ENCODE peak calls at places on chromosomes 4 and X, in seven cellular contexts. One of them, this sample, is unnamed.
A peak's percentile ranks its signal among the peaks of the same experiment; 100 is the strongest.

GRCh38 chrX:4690516-4690915 is 977.1 kb upstream of the PRKX start:
- DNase-seq in breast epithelium: no peak
- DNase-seq in left lung: no peak
- DNase-seq in endothelial cell of umbilical vein: no peak
- DNase-seq in HL-60: peak; percentile 26
- DNase-seq in RWPE1: no peak
- DNase-seq in CD8-positive, alpha-beta T cell: no peak
- DNase-seq in this sample: no peak

GRCh38 chr4:22991576-22991975 is 298.8 kb downstream of the GBA3 start:
- DNase-seq in HL-60: no peak
- DNase-seq in left lung: no peak
- DNase-seq in breast epithelium: no peak
- DNase-seq in endothelial cell of umbilical vein: no peak
- DNase-seq in CD8-positive, alpha-beta T cell: no peak
- DNase-seq in RWPE1: no peak
- DNase-seq in this sample: no peak

GRCh38 chrX:104707572-104707971 is 141.6 kb downstream of the IL1RAPL2 start:
- DNase-seq in breast epithelium: no peak
- DNase-seq in HL-60: no peak
- DNase-seq in RWPE1: peak; percentile 1
- DNase-seq in left lung: no peak
- DNase-seq in endothelial cell of umbilical vein: no peak
- DNase-seq in CD8-positive, alpha-beta T cell: no peak
- DNase-seq in this sample: no peak

GRCh38 chr4:2913168-2913567 is 50.0 kb downstream of the NOP14 start:
- DNase-seq in CD8-positive, alpha-beta T cell: no peak
- DNase-seq in left lung: no peak
- DNase-seq in endothelial cell of umbilical vein: no peak
- DNase-seq in RWPE1: no peak
- DNase-seq in HL-60: no peak
- DNase-seq in breast epithelium: no peak
- DNase-seq in this sample: no peak

GRCh38 chr4:61533140-61533539 is 333.0 kb downstream of the ADGRL3 start:
- DNase-seq in breast epithelium: no peak
- DNase-seq in endothelial cell of umbilical vein: no peak
- DNase-seq in left lung: no peak
- DNase-seq in CD8-positive, alpha-beta T cell: no peak
- DNase-seq in RWPE1: peak; percentile 52
- DNase-seq in HL-60: no peak
- DNase-seq in this sample: no peak

GRCh38 chrX:40108959-40109287 is 11.2 kb upstream of the BCOR start:
- DNase-seq in endothelial cell of umbilical vein: peak; percentile 73
- DNase-seq in left lung: peak; percentile 91
- DNase-seq in breast epithelium: no peak
- DNase-seq in HL-60: peak; percentile 61
- DNase-seq in RWPE1: peak; percentile 61
- DNase-seq in CD8-positive, alpha-beta T cell: peak; percentile 41
- DNase-seq in this sample: peak; percentile 79

GRCh38 chr4:25814323-25814722 is 48.5 kb downstream of the SEL1L3 start:
- DNase-seq in CD8-positive, alpha-beta T cell: no peak
- DNase-seq in RWPE1: peak; percentile 30
- DNase-seq in breast epithelium: no peak
- DNase-seq in left lung: no peak
- DNase-seq in endothelial cell of umbilical vein: peak; percentile 67
- DNase-seq in HL-60: no peak
- DNase-seq in this sample: no peak

GRCh38 chr4:5805270-5805669 is 87.6 kb downstream of the CRMP1 start:
- DNase-seq in endothelial cell of umbilical vein: no peak
- DNase-seq in RWPE1: no peak
- DNase-seq in CD8-positive, alpha-beta T cell: no peak
- DNase-seq in left lung: no peak
- DNase-seq in HL-60: no peak
- DNase-seq in breast epithelium: no peak
- DNase-seq in this sample: no peak

GRCh38 chrX:47093860-47094259 is 15.6 kb downstream of the RGN start:
- DNase-seq in HL-60: no peak
- DNase-seq in breast epithelium: no peak
- DNase-seq in RWPE1: no peak
- DNase-seq in CD8-positive, alpha-beta T cell: no peak
- DNase-seq in endothelial cell of umbilical vein: no peak
- DNase-seq in left lung: no peak
- DNase-seq in this sample: no peak

GRCh38 chr4:138190452-138190858 is 51.7 kb downstream of the SLC7A11 start:
- DNase-seq in endothelial cell of umbilical vein: no peak
- DNase-seq in breast epithelium: no peak
- DNase-seq in HL-60: peak; percentile 70
- DNase-seq in RWPE1: no peak
- DNase-seq in CD8-positive, alpha-beta T cell: no peak
- DNase-seq in left lung: no peak
- DNase-seq in this sample: no peak

GRCh38 chr4:152935661-152936445 is at the start of gene FHDC1:
- DNase-seq in RWPE1: peak; percentile 79
- DNase-seq in endothelial cell of umbilical vein: no peak
- DNase-seq in breast epithelium: peak; percentile 76
- DNase-seq in HL-60: peak; percentile 14
- DNase-seq in CD8-positive, alpha-beta T cell: no peak
- DNase-seq in left lung: peak; percentile 92
- DNase-seq in this sample: peak; percentile 86

GRCh38 chr4:67035501-67035900 is 509.8 kb downstream of the CENPC start:
- DNase-seq in breast epithelium: no peak
- DNase-seq in HL-60: no peak
- DNase-seq in left lung: no peak
- DNase-seq in CD8-positive, alpha-beta T cell: no peak
- DNase-seq in RWPE1: peak; percentile 25
- DNase-seq in endothelial cell of umbilical vein: no peak
- DNase-seq in this sample: no peak

GRCh38 chr4:184392748-184393334 is 81.5 kb downstream of the IRF2 start:
- DNase-seq in breast epithelium: no peak
- DNase-seq in CD8-positive, alpha-beta T cell: no peak
- DNase-seq in HL-60: peak; percentile 54
- DNase-seq in endothelial cell of umbilical vein: no peak
- DNase-seq in left lung: no peak
- DNase-seq in RWPE1: no peak
- DNase-seq in this sample: no peak

GRCh38 chr4:87005369-87005689 is 70.5 kb downstream of the AFF1 start:
- DNase-seq in left lung: no peak
- DNase-seq in RWPE1: no peak
- DNase-seq in CD8-positive, alpha-beta T cell: no peak
- DNase-seq in HL-60: peak; percentile 26
- DNase-seq in endothelial cell of umbilical vein: no peak
- DNase-seq in breast epithelium: no peak
- DNase-seq in this sample: no peak

GRCh38 chr4:66691101-66691500 is 854.2 kb downstream of the CENPC start:
- DNase-seq in breast epithelium: no peak
- DNase-seq in CD8-positive, alpha-beta T cell: no peak
- DNase-seq in left lung: no peak
- DNase-seq in HL-60: no peak
- DNase-seq in RWPE1: no peak
- DNase-seq in endothelial cell of umbilical vein: no peak
- DNase-seq in this sample: no peak

GRCh38 chr4:56655627-56656345 is 25.3 kb downstream of the HOPX start:
- DNase-seq in left lung: peak; percentile 80
- DNase-seq in CD8-positive, alpha-beta T cell: no peak
- DNase-seq in endothelial cell of umbilical vein: peak; percentile 46
- DNase-seq in breast epithelium: no peak
- DNase-seq in RWPE1: peak; percentile 23
- DNase-seq in HL-60: no peak
- DNase-seq in this sample: no peak

GRCh38 chr4:57020467-57021101 is 41.9 kb downstream of the POLR2B start:
- DNase-seq in endothelial cell of umbilical vein: peak; percentile 93
- DNase-seq in CD8-positive, alpha-beta T cell: no peak
- DNase-seq in RWPE1: peak; percentile 83
- DNase-seq in left lung: no peak
- DNase-seq in HL-60: no peak
- DNase-seq in breast epithelium: no peak
- DNase-seq in this sample: no peak

GRCh38 chrX:70635227-70635626 is 190.6 kb downstream of the DLG3 start:
- DNase-seq in CD8-positive, alpha-beta T cell: no peak
- DNase-seq in breast epithelium: no peak
- DNase-seq in HL-60: no peak
- DNase-seq in left lung: no peak
- DNase-seq in RWPE1: no peak
- DNase-seq in endothelial cell of umbilical vein: no peak
- DNase-seq in this sample: no peak

GRCh38 chr4:187289371-187289770 is 565.7 kb upstream of the FAT1 start:
- DNase-seq in left lung: no peak
- DNase-seq in HL-60: no peak
- DNase-seq in RWPE1: no peak
- DNase-seq in endothelial cell of umbilical vein: no peak
- DNase-seq in CD8-positive, alpha-beta T cell: no peak
- DNase-seq in breast epithelium: no peak
- DNase-seq in this sample: no peak

GRCh38 chr4:79623125-79623905 is 215.3 kb upstream of the GK2 start:
- DNase-seq in left lung: no peak
- DNase-seq in breast epithelium: no peak
- DNase-seq in RWPE1: no peak
- DNase-seq in endothelial cell of umbilical vein: no peak
- DNase-seq in HL-60: no peak
- DNase-seq in CD8-positive, alpha-beta T cell: no peak
- DNase-seq in this sample: no peak

GRCh38 chr4:23966720-23967119 is 76.9 kb upstream of the PPARGC1A start:
- DNase-seq in RWPE1: no peak
- DNase-seq in breast epithelium: no peak
- DNase-seq in left lung: no peak
- DNase-seq in HL-60: no peak
- DNase-seq in endothelial cell of umbilical vein: no peak
- DNase-seq in CD8-positive, alpha-beta T cell: no peak
- DNase-seq in this sample: no peak

GRCh38 chr4:98638661-98639060 is 19.8 kb downstream of the TSPAN5 start:
- DNase-seq in RWPE1: no peak
- DNase-seq in CD8-positive, alpha-beta T cell: no peak
- DNase-seq in breast epithelium: no peak
- DNase-seq in left lung: no peak
- DNase-seq in HL-60: no peak
- DNase-seq in endothelial cell of umbilical vein: no peak
- DNase-seq in this sample: no peak

GRCh38 chr4:168511780-168512467 is 15.1 kb downstream of the PALLD start:
- DNase-seq in endothelial cell of umbilical vein: no peak
- DNase-seq in breast epithelium: no peak
- DNase-seq in left lung: no peak
- DNase-seq in HL-60: no peak
- DNase-seq in RWPE1: no peak
- DNase-seq in CD8-positive, alpha-beta T cell: peak; percentile 51
- DNase-seq in this sample: no peak

DNA sequence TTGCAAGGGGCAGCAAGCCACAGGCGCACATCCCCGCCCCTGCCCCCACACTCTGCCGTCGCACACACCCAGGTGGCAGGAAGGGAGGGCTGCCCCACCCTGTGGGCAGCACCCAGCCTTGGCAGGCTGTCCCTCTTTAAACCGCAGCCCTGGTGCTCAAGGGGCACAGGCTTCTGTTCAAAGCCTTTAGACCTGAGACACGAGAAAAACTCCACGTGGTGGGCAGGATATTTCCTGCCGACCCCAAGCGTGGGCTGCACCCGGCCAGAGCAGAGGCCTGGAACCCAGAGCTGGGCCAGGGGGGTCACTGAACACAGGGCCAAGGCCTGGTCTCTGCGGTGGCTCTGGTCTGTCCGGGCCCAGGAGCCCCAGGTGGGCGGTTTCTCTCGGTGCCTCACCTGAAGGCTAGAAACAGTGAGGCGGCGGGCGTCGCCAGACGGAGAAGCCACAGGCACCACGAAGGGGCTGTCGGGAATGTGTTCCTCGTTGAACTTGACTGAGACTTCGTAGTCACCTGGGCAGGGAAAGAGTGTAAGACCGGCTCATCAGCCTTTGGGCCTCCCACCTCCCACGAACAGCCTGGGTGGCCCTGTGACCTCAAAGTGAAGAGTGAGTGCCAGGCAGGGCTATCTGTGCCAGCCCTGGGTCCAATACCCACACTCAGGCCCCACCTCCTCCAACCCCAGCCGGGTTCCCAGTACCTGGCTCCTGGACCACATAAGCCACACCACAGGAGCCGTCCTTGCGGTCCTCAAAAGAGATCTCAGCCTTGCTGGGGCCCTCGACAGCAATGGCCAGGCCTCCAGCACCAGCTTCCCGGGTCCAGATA is 23.0 kb downstream of the FLNA start:
- DNase-seq in CD8-positive, alpha-beta T cell: peak; percentile 35
- DNase-seq in endothelial cell of umbilical vein: no peak
- DNase-seq in breast epithelium: no peak
- DNase-seq in RWPE1: no peak
- DNase-seq in left lung: peak; percentile 50
- DNase-seq in HL-60: no peak
- DNase-seq in this sample: no peak
- H3K27ac ChIP-seq in CD8-positive, alpha-beta T cell: peak overlapping the region; percentile 37
- H3K27ac ChIP-seq in endothelial cell of umbilical vein: no peak overlapping the region
- H3K27ac ChIP-seq in breast epithelium: no peak overlapping the region
- H3K27ac ChIP-seq in RWPE1: peak overlapping the region; percentile 97
- H3K27ac ChIP-seq in left lung: no peak overlapping the region
- H3K27ac ChIP-seq in HL-60: no peak overlapping the region
- H3K27ac ChIP-seq in this sample: no peak overlapping the region

DNA sequence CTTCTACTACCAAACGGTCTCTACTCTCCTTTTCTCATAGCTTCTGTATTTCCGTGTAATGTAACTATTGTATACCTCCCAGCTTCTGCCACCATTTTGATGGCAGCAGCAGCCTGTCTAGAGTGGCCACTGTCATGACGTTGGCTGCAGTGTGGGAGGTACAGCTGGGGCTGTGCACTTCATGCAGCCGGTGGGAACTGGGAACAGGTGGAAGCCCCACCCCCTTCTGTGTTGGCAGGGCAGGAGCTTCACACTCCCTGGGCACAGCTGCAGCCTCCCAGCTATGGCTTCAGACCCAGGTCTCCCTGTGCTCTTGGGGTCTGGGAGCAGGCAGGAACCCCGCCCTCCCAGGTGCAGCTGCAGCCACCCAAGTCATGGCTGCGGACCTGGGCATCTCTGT is 49.8 kb upstream of the SEC24B start:
- DNase-seq in endothelial cell of umbilical vein: no peak
- DNase-seq in HL-60: no peak
- DNase-seq in RWPE1: no peak
- DNase-seq in left lung: peak; percentile 51
- DNase-seq in breast epithelium: no peak
- DNase-seq in CD8-positive, alpha-beta T cell: no peak
- DNase-seq in this sample: no peak
- H3K27ac ChIP-seq in endothelial cell of umbilical vein: no peak overlapping the region
- H3K27ac ChIP-seq in HL-60: no peak overlapping the region
- H3K27ac ChIP-seq in RWPE1: no peak overlapping the region
- H3K27ac ChIP-seq in left lung: no peak overlapping the region
- H3K27ac ChIP-seq in breast epithelium: no peak overlapping the region
- H3K27ac ChIP-seq in CD8-positive, alpha-beta T cell: no peak overlapping the region
- H3K27ac ChIP-seq in this sample: no peak overlapping the region

GRCh38 chrX:134374294-134374693 is 85.7 kb upstream of the HPRT1 start:
- DNase-seq in RWPE1: no peak
- DNase-seq in breast epithelium: no peak
- DNase-seq in left lung: no peak
- DNase-seq in endothelial cell of umbilical vein: peak; percentile 11
- DNase-seq in CD8-positive, alpha-beta T cell: no peak
- DNase-seq in HL-60: no peak
- DNase-seq in this sample: no peak
- H3K27ac ChIP-seq in RWPE1: no peak overlapping the region
- H3K27ac ChIP-seq in breast epithelium: peak overlapping the region; percentile 89
- H3K27ac ChIP-seq in left lung: no peak overlapping the region
- H3K27ac ChIP-seq in endothelial cell of umbilical vein: peak overlapping the region; percentile 58
- H3K27ac ChIP-seq in CD8-positive, alpha-beta T cell: peak overlapping the region; percentile 82
- H3K27ac ChIP-seq in HL-60: peak overlapping the region; percentile 18
- H3K27ac ChIP-seq in this sample: peak overlapping the region; percentile 87

GRCh38 chr4:8728536-8729407 is 136.2 kb downstream of the CPZ start:
- DNase-seq in HL-60: no peak
- DNase-seq in RWPE1: no peak
- DNase-seq in left lung: peak; percentile 68
- DNase-seq in CD8-positive, alpha-beta T cell: no peak
- DNase-seq in breast epithelium: no peak
- DNase-seq in endothelial cell of umbilical vein: no peak
- DNase-seq in this sample: peak; percentile 12
- H3K27ac ChIP-seq in HL-60: no peak overlapping the region
- H3K27ac ChIP-seq in RWPE1: no peak overlapping the region
- H3K27ac ChIP-seq in left lung: no peak overlapping the region
- H3K27ac ChIP-seq in CD8-positive, alpha-beta T cell: no peak overlapping the region
- H3K27ac ChIP-seq in breast epithelium: no peak overlapping the region
- H3K27ac ChIP-seq in endothelial cell of umbilical vein: no peak overlapping the region
- H3K27ac ChIP-seq in this sample: no peak overlapping the region